ENCODE peak calls at places on chromosomes 3 and 15, in nine cellular contexts. M, C, F, T, G, Q, R, U and N are unnamed samples.

GRCh38 chr3:131714585-131715220 is 211.9 kb upstream of the MRPL3 start:
- DNase-seq in M (no peak), C (no peak), F (no peak), T (no peak), G (no peak), Q (no peak), R (no peak), U (no peak), N (no peak)

GRCh38 chr3:13563321-13563720 is 14.4 kb downstream of the FBLN2 start:
- DNase-seq in M (no peak), C (no peak), F (no peak), T (no peak), G (no peak), Q (no peak), R (no peak), U (no peak), N (no peak)

GRCh38 chr15:81108427-81108826 is 25.6 kb upstream of the CFAP161 start:
- DNase-seq in M (no peak), C (no peak), F (peak; percentile 67), T (no peak), G (peak; percentile 16), Q (peak; percentile 6), R (peak; percentile 30), U (no peak), N (no peak)

GRCh38 chr15:36888018-36888992 is 212.0 kb downstream of the MEIS2 start:
- DNase-seq in M (peak; percentile 61), C (no peak), F (no peak), T (no peak), G (no peak), Q (no peak), R (no peak), U (no peak), N (no peak)

GRCh38 chr3:12509466-12509865 is 25.2 kb downstream of the TSEN2 start:
- DNase-seq in M (no peak), C (no peak), F (no peak), T (no peak), G (no peak), Q (no peak), R (no peak), U (no peak), N (no peak)

GRCh38 chr3:16060945-16061344 is 113.5 kb upstream of the GALNT15 start:
- DNase-seq in M (peak; percentile 81), C (no peak), F (no peak), T (no peak), G (no peak), Q (no peak), R (no peak), U (no peak), N (peak; percentile 34)

GRCh38 chr3:169869484-169870304 is at the start of gene LRRC31:
- DNase-seq in M (no peak), C (no peak), F (no peak), T (no peak), G (no peak), Q (no peak), R (no peak), U (no peak), N (no peak)

GRCh38 chr3:155859859-155860258 is 5.6 kb upstream of the SLC33A1 start:
- DNase-seq in M (peak; percentile 44), C (peak; percentile 15), F (peak; percentile 44), T (no peak), G (no peak), Q (no peak), R (no peak), U (no peak), N (no peak)

GRCh38 chr3:107965141-107965540 is 125.7 kb downstream of the CD47 start:
- DNase-seq in M (no peak), C (no peak), F (no peak), T (no peak), G (no peak), Q (no peak), R (no peak), U (no peak), N (no peak)

GRCh38 chr3:13480340-13481318 is 523 bp downstream of the HDAC11 start:
- DNase-seq in M (no peak), C (no peak), F (no peak), T (peak; percentile 68), G (no peak), Q (peak; percentile 76), R (peak; percentile 47), U (peak; percentile 63), N (peak; percentile 11)

GRCh38 chr15:86267892-86268291 is 188.2 kb downstream of the AGBL1 start:
- DNase-seq in M (peak; percentile 8), C (no peak), F (no peak), T (no peak), G (no peak), Q (no peak), R (no peak), U (no peak), N (no peak)

GRCh38 chr15:98900382-98900781 is 107.2 kb downstream of the PGPEP1L start:
- DNase-seq in M (peak; percentile 39), C (no peak), F (no peak), T (no peak), G (no peak), Q (no peak), R (no peak), U (no peak), N (no peak)

GRCh38 chr3:48770187-48770502 is 53.1 kb upstream of the IP6K2 start:
- DNase-seq in M (no peak), C (no peak), F (no peak), T (no peak), G (no peak), Q (no peak), R (no peak), U (no peak), N (no peak)

GRCh38 chr3:159418571-159419526 is 569.8 kb upstream of the IL12A start:
- DNase-seq in M (peak; percentile 94), C (no peak), F (no peak), T (no peak), G (no peak), Q (no peak), R (no peak), U (no peak), N (peak; percentile 40)

GRCh38 chr3:152452318-152452717 is 183.6 kb downstream of the MBNL1 start:
- DNase-seq in M (peak; percentile 27), C (no peak), F (no peak), T (no peak), G (no peak), Q (no peak), R (no peak), U (no peak), N (peak; percentile 65)

GRCh38 chr3:196555295-196555694 is 13.1 kb downstream of the WDR53 start:
- DNase-seq in M (no peak), C (no peak), F (no peak), T (no peak), G (no peak), Q (no peak), R (no peak), U (no peak), N (no peak)

GRCh38 chr3:16474304-16474703 is 39.2 kb downstream of the RFTN1 start:
- DNase-seq in M (peak; percentile 72), C (no peak), F (no peak), T (no peak), G (no peak), Q (no peak), R (no peak), U (no peak), N (no peak)

GRCh38 chr3:179074656-179075055 is 3.0 kb upstream of the ZMAT3 start:
- DNase-seq in M (no peak), C (no peak), F (peak; percentile 83), T (peak; percentile 42), G (no peak), Q (no peak), R (no peak), U (no peak), N (no peak)

GRCh38 chr15:66938114-66938830 is 127.1 kb upstream of the SMAD3 start:
- DNase-seq in M (no peak), C (no peak), F (peak; percentile 85), T (no peak), G (no peak), Q (no peak), R (no peak), U (no peak), N (no peak)

GRCh38 chr3:180870008-180870733 is 42.3 kb upstream of the FXR1 start:
- DNase-seq in M (no peak), C (no peak), F (no peak), T (no peak), G (no peak), Q (no peak), R (no peak), U (peak; percentile 75), N (peak; percentile 8)

GRCh38 chr15:71364117-71364584 is 248.9 kb downstream of the THSD4 start:
- DNase-seq in M (no peak), C (no peak), F (peak; percentile 39), T (no peak), G (no peak), Q (no peak), R (no peak), U (peak; percentile 47), N (peak; percentile 88)

GRCh38 chr3:3134750-3135448 is 8.2 kb downstream of the TRNT1 start:
- DNase-seq in M (no peak), C (no peak), F (no peak), T (no peak), G (no peak), Q (no peak), R (no peak), U (no peak), N (peak; percentile 28)

GRCh38 chr3:66037986-66038369 is 740 bp downstream of the MAGI1 start:
- DNase-seq in M (no peak), C (no peak), F (no peak), T (peak; percentile 9), G (peak; percentile 15), Q (peak; percentile 29), R (no peak), U (no peak), N (peak; percentile 38)

GRCh38 chr3:15512173-15512572 is 9.3 kb downstream of the COLQ start:
- DNase-seq in M (peak; percentile 31), C (peak; percentile 51), F (no peak), T (no peak), G (no peak), Q (peak; percentile 35), R (no peak), U (no peak), N (no peak)

GRCh38 chr15:22799902-22800301 is 13.5 kb downstream of the NIPA1 start:
- DNase-seq in M (no peak), C (no peak), F (no peak), T (no peak), G (no peak), Q (no peak), R (no peak), U (no peak), N (no peak)

GRCh38 chr3:194617827-194618226 is 15.4 kb downstream of the TMEM44 start:
- DNase-seq in M (peak; percentile 81), C (no peak), F (no peak), T (no peak), G (no peak), Q (no peak), R (no peak), U (no peak), N (peak; percentile 34)

GRCh38 chr15:78065284-78065872 is 12.1 kb downstream of the TBC1D2B start:
- DNase-seq in M (peak; percentile 98), C (no peak), F (peak; percentile 87), T (no peak), G (no peak), Q (peak; percentile 41), R (no peak), U (no peak), N (peak; percentile 96)

GRCh38 chr3:159200176-159200575 is 398.3 kb downstream of the MFSD1 start:
- DNase-seq in M (peak; percentile 99), C (peak; percentile 42), F (peak; percentile 7), T (no peak), G (no peak), Q (no peak), R (no peak), U (no peak), N (peak; percentile 81)

GRCh38 chr3:32405711-32406323 is 14.2 kb downstream of the CMTM7 start:
- DNase-seq in M (no peak), C (no peak), F (no peak), T (no peak), G (no peak), Q (no peak), R (no peak), U (no peak), N (no peak)

GRCh38 chr3:54243960-54244359 is 121.6 kb downstream of the CACNA2D3 start:
- DNase-seq in M (no peak), C (no peak), F (no peak), T (no peak), G (no peak), Q (no peak), R (no peak), U (no peak), N (no peak)

GRCh38 chr15:96428742-96429141 is 98.2 kb downstream of the NR2F2 start:
- DNase-seq in M (peak; percentile 97), C (no peak), F (no peak), T (no peak), G (no peak), Q (no peak), R (no peak), U (no peak), N (peak; percentile 70)